ENCODE peak calls at places on chromosomes 2 and 18, in seven cellular contexts. K is heart right ventricle, Q is HCT116, U is IMR-90, T is body of pancreas, E is neural progenitor cell, N is mucosa of descending colon. G is an unnamed sample.

GRCh38 chr2:53230691-53231090 is 536.9 kb upstream of the CHAC2 start:
- DNase-seq in K (no peak), Q (no peak), U (no peak), T (no peak), E (no peak), N (no peak), G (no peak)

GRCh38 chr2:35428548-35428947 is 927.0 kb upstream of the CRIM1 start:
- DNase-seq in K (peak; percentile 15), Q (no peak), U (no peak), T (peak; percentile 23), E (peak; percentile 60), N (peak; percentile 24), G (peak; percentile 63)

GRCh38 chr18:37238271-37238670 is 327.3 kb downstream of the CELF4 start:
- DNase-seq in K (no peak), Q (no peak), U (no peak), T (no peak), E (no peak), N (no peak), G (no peak)

GRCh38 chr2:143878131-143878530 is 641.8 kb downstream of the ZEB2 start:
- DNase-seq in K (no peak), Q (no peak), U (no peak), T (no peak), E (peak; percentile 12), N (no peak), G (no peak)

GRCh38 chr2:224252601-224253000 is 149.3 kb downstream of the FAM124B start:
- DNase-seq in K (no peak), Q (no peak), U (peak; percentile 75), T (no peak), E (no peak), N (no peak), G (no peak)

GRCh38 chr2:2902551-2903216 is 474.9 kb downstream of the EIPR1 start:
- DNase-seq in K (no peak), Q (no peak), U (no peak), T (no peak), E (no peak), N (no peak), G (no peak)

GRCh38 chr2:168392031-168392430 is 64.0 kb upstream of the CERS6 start:
- DNase-seq in K (no peak), Q (no peak), U (no peak), T (no peak), E (no peak), N (no peak), G (no peak)

GRCh38 chr2:24813645-24814257 is 20.5 kb downstream of the CENPO start:
- DNase-seq in K (no peak), Q (no peak), U (no peak), T (no peak), E (no peak), N (no peak), G (no peak)

GRCh38 chr2:240994161-240994896 is 4.1 kb upstream of the SNED1 start:
- DNase-seq in K (no peak), Q (no peak), U (no peak), T (no peak), E (no peak), N (peak; percentile 24), G (no peak)

GRCh38 chr2:54640834-54641540 is 82.5 kb upstream of the EML6 start:
- DNase-seq in K (no peak), Q (no peak), U (no peak), T (no peak), E (no peak), N (no peak), G (peak; percentile 23)
- H3K36me3 ChIP-seq in K (peaks cover 98% of the 10 kb centered on the region), Q (peaks cover 20% of the 10 kb centered on the region), U (peaks cover 34% of the 10 kb centered on the region), T (peaks cover 31% of the 10 kb centered on the region), E (peaks cover 15% of the 10 kb centered on the region), N (peaks cover 14% of the 10 kb centered on the region), G (peaks cover 83% of the 10 kb centered on the region)

DNA sequence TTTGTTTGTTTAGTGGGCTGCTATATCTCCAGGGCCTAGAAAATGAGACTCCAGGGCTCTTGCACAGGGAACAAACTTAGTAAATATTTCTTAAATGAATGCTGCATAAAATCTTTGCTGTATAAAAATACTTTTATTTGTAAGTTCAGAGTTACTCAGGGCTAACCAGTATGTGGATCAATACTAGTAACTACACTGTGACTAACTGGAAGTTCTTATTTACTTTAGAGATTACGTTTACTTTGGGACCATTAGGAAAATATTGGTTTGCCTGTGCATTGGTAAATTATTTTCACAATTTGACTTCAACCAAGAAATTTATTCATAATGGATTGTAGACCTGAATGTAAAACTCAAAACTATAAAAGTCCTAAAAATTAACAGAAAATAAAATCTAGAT is 575.5 kb downstream of the RNF144A start:
- DNase-seq in K (no peak), Q (no peak), U (no peak), T (no peak), E (no peak), N (no peak), G (no peak)
- H3K4me3 ChIP-seq in K (no peak overlapping the region), Q (no peak overlapping the region), U (no peak overlapping the region), T (no peak overlapping the region), E (no peak overlapping the region), N (no peak overlapping the region), G (no peak overlapping the region)

DNA sequence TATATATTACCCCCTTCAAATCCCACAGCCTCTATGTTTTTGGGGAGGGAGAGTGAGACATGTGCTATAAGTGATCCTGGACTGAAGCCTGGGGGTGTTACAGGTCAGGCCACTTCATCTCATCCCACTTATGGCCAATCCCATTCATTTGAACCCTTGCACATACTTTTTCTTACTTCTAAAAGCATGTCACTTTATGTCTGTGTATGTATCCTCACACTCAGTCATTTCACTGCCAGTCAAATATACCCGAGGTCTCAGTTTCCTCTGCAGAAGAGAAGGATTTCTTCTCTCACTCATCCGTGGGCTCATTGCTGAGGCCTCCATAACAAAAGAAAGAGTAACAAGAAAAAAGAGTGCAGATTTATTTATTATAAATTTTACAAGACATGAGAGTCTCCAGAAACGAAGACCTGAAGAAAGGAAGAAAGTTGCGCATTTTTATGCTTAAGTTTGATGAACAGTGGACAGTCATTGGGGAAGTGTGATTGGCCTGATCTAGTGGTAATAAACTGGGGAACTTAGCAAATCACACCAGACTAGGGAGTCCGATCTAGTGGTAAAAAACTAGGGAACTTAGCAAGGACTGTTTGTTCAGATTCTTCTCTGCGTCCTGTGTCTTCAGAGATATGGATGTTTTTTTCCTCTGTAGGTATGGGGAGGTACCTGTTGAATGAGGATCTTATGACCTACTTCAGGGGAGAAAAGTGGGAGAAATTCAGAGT is 52.1 kb downstream of the ICOS start:
- DNase-seq in K (no peak), Q (no peak), U (no peak), T (no peak), E (no peak), N (no peak), G (no peak)
- H3K4me1 ChIP-seq in K (no peaks in the 10 kb centered on the region), Q (no peaks in the 10 kb centered on the region), U (no peaks in the 10 kb centered on the region), T (no peaks in the 10 kb centered on the region), E (no peaks in the 10 kb centered on the region), N (no peaks in the 10 kb centered on the region), G (peaks cover 9% of the 10 kb centered on the region)

GRCh38 chr2:105803773-105804172 is 59.1 kb downstream of the NCK2 start:
- DNase-seq in K (no peak), Q (no peak), U (no peak), T (no peak), E (no peak), N (no peak), G (no peak)

GRCh38 chr2:105801961-105802360 is 57.2 kb downstream of the NCK2 start:
- DNase-seq in K (no peak), Q (no peak), U (no peak), T (no peak), E (no peak), N (no peak), G (no peak)

GRCh38 chr2:105803337-105803736 is 58.6 kb downstream of the NCK2 start:
- DNase-seq in K (no peak), Q (no peak), U (no peak), T (no peak), E (no peak), N (no peak), G (no peak)

GRCh38 chr2:105800953-105801635 is 56.4 kb downstream of the NCK2 start:
- DNase-seq in K (no peak), Q (no peak), U (no peak), T (no peak), E (no peak), N (no peak), G (no peak)

DNA sequence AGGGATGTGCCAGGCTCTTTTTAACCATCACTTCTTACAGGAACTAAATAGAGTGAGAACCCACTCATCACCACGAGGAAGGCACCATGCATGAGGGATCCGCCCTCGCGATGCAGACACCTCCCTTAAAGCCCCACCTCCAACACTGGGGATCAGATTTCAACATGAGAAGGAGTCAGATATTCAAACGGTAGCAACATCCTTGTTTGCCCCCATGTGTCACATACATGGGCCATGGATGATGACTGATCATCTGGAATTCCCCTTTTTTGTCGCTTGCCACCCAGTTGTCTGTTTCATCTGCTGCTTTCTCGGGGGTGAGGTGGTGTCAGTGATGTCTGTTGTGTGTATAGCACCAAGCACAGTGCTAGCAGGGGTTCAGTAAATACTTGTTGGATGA is 57.9 kb downstream of the NCK2 start:
- DNase-seq in K (no peak), Q (no peak), U (no peak), T (no peak), E (no peak), N (no peak), G (no peak)
- H3K36me3 ChIP-seq in K (no peaks in the 10 kb centered on the region), Q (no peaks in the 10 kb centered on the region), U (peaks cover 4% of the 10 kb centered on the region), T (no peaks in the 10 kb centered on the region), E (no peaks in the 10 kb centered on the region), N (no peaks in the 10 kb centered on the region), G (no peaks in the 10 kb centered on the region)

DNA sequence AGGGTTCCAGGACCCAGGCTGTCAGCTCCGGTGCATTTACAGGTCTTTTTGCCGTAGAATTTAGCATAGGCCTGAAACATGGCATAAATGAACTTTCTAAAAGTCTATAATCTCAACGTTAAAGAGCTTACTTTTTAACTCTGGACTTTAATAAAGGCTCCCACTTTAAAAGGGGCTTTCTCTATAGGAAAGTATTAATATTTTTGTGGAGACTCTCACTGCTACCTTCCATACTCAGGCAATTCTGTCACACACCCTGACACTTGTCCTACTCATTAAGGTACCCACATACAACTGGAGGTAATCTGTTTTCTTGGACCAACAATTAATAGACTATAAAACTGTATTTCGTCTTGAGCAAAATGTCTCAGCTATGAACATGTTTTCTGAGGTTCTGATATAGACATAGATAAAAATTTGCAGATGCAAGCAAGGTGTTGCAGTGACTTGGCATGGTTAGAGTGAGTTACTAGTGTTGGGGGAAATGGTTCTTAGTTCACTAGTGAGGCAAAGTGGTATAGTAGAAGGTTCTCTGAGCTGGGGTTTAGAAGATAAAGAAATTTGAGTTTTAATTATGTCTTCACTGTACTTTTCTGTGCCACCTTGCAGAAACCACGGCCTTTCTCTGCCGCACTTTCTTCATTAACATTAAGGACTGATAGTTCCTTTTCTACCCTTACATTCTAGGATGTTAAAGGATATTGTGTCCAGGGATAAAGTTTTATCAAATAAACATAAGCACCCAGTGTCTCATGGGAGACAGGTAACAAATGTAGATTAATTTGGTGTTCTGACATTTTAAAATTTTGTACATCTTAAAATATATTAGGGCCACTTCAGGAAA is 10.8 kb upstream of the NR4A2 start:
- DNase-seq in K (no peak), Q (no peak), U (no peak), T (no peak), E (no peak), N (no peak), G (no peak)
- H3K4me3 ChIP-seq in K (peak overlapping the region; percentile 88), Q (peak overlapping the region; percentile 61), U (peak overlapping the region; percentile 85), T (peak overlapping the region; percentile 23), E (peak overlapping the region; percentile 90), N (peak overlapping the region; percentile 79), G (peak overlapping the region; percentile 98)

DNA sequence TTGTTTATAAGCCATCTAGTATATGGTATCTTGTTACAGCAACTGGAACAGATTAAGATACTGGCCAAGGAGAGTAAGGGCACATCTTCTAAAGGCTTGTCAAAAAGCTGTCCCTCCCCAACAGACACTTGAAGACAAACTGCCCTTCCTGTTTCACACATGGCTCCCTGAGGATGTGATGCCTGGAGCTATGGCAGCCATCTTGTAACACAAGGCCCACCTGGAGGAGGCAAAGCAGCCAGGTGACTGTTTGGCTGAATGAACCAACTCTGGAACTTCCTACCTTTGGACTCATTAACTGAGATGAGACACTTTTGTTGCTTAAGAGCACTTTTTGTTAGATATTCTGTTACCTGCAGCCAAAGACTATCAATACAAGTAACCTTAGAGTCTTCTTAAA is 54.4 kb downstream of the SNORC start:
- DNase-seq in K (no peak), Q (no peak), U (no peak), T (no peak), E (no peak), N (no peak), G (no peak)
- H3K4me1 ChIP-seq in K (peaks cover 15% of the 10 kb centered on the region), Q (no peaks in the 10 kb centered on the region), U (no peaks in the 10 kb centered on the region), T (peaks cover 13% of the 10 kb centered on the region), E (peaks cover 27% of the 10 kb centered on the region), N (peaks cover 16% of the 10 kb centered on the region), G (peaks cover 16% of the 10 kb centered on the region)

G was measured in cardiac muscle cell.